ENCODE peak calls at places on chromosomes 11 and 22, in ten cellular contexts. X is epithelial cell of esophagus; N is pancreas; D is kidney; B is right lobe of liver; O is choroid plexus epithelial cell; T is CD8-positive, alpha-beta T cell; Z is gastrocnemius medialis; L is cardiac muscle cell; V is naive thymus-derived CD4-positive, alpha-beta T cell. Q is an unnamed sample.

GRCh38 chr22:43421914-43422615 is 10.3 kb downstream of the MPPED1 start:
- DNase-seq in X (no peak), N (no peak), D (peak), B (peak), O (no peak), T (no peak), Z (no peak), L (no peak), V (no peak), Q (no peak)

GRCh38 chr22:23837496-23837859 is 1.3 kb downstream of the DERL3 start:
- DNase-seq in X (no peak), N (no peak), D (peak), B (peak), O (no peak), T (no peak), Z (no peak), L (no peak), V (no peak), Q (no peak)

GRCh38 chr11:65695459-65696241 is 16.4 kb upstream of the KAT5 start:
- DNase-seq in X (peak), N (peak), D (peak), B (no peak), O (no peak), T (no peak), Z (no peak), L (no peak), V (no peak), Q (no peak)

GRCh38 chr11:118051611-118052461 is 25.0 kb upstream of the TMPRSS4 start:
- DNase-seq in X (no peak), N (no peak), D (no peak), B (no peak), O (no peak), T (peak), Z (no peak), L (no peak), V (peak), Q (no peak)

GRCh38 chr11:31987118-31988005 is 103.5 kb upstream of the RCN1 start:
- DNase-seq in X (no peak), N (no peak), D (no peak), B (no peak), O (no peak), T (no peak), Z (no peak), L (peak), V (no peak), Q (no peak)

GRCh38 chr22:49334976-49335375 is 492.7 kb downstream of the BRD1 start:
- DNase-seq in X (no peak), N (no peak), D (no peak), B (no peak), O (no peak), T (no peak), Z (no peak), L (no peak), V (no peak), Q (no peak)

GRCh38 chr11:82864268-82864667 is 36.0 kb downstream of the PRCP start:
- DNase-seq in X (peak), N (peak), D (peak), B (peak), O (peak), T (no peak), Z (peak), L (peak), V (peak), Q (peak)

GRCh38 chr11:130580372-130580771 is 131.9 kb downstream of the ADAMTS15 start:
- DNase-seq in X (peak), N (no peak), D (no peak), B (no peak), O (peak), T (no peak), Z (no peak), L (no peak), V (no peak), Q (no peak)

GRCh38 chr22:25016311-25016710 is 63.8 kb downstream of the KIAA1671 start:
- DNase-seq in X (no peak), N (no peak), D (no peak), B (no peak), O (no peak), T (no peak), Z (no peak), L (no peak), V (no peak), Q (no peak)

GRCh38 chr22:33325232-33326004 is 267.2 kb upstream of the SYN3 start:
- DNase-seq in X (peak), N (no peak), D (no peak), B (no peak), O (peak), T (no peak), Z (no peak), L (peak), V (no peak), Q (no peak)

GRCh38 chr22:43187171-43188099 is 501 bp upstream of the TTLL12 start:
- DNase-seq in X (peak), N (peak), D (peak), B (peak), O (peak), T (peak), Z (peak), L (peak), V (peak), Q (peak)

GRCh38 chr11:29025001-29025400 is 916.8 kb downstream of the METTL15 start:
- DNase-seq in X (peak), N (no peak), D (no peak), B (no peak), O (peak), T (no peak), Z (no peak), L (no peak), V (no peak), Q (no peak)

GRCh38 chr11:75308116-75308515 is 43.3 kb downstream of the ARRB1 start:
- DNase-seq in X (no peak), N (peak), D (peak), B (peak), O (no peak), T (no peak), Z (peak), L (no peak), V (no peak), Q (no peak)

GRCh38 chr22:50498322-50498861 is 9.1 kb downstream of the LMF2 start:
- DNase-seq in X (peak), N (peak), D (peak), B (peak), O (peak), T (peak), Z (no peak), L (peak), V (peak), Q (no peak)

GRCh38 chr22:29751669-29752068 is 15.1 kb downstream of the ZMAT5 start:
- DNase-seq in X (no peak), N (no peak), D (no peak), B (no peak), O (peak), T (no peak), Z (no peak), L (no peak), V (no peak), Q (no peak)

GRCh38 chr11:130631119-130631518 is 182.7 kb downstream of the ADAMTS15 start:
- DNase-seq in X (peak), N (no peak), D (no peak), B (no peak), O (peak), T (no peak), Z (no peak), L (no peak), V (no peak), Q (no peak)

GRCh38 chr22:23243006-23243573 is 62.8 kb downstream of the BCR start:
- DNase-seq in X (no peak), N (no peak), D (no peak), B (no peak), O (no peak), T (peak), Z (no peak), L (peak), V (peak), Q (no peak)

GRCh38 chr11:78019808-78020207 is 3.3 kb downstream of the KCTD14 start:
- DNase-seq in X (peak), N (no peak), D (no peak), B (no peak), O (no peak), T (no peak), Z (no peak), L (no peak), V (no peak), Q (no peak)

GRCh38 chr22:25845985-25846745 is 104.2 kb downstream of the MYO18B start:
- DNase-seq in X (no peak), N (no peak), D (no peak), B (no peak), O (no peak), T (no peak), Z (no peak), L (no peak), V (no peak), Q (no peak)

GRCh38 chr22:42313804-42314581 is 43.5 kb upstream of the TCF20 start:
- DNase-seq in X (peak), N (peak), D (no peak), B (peak), O (peak), T (no peak), Z (peak), L (peak), V (peak), Q (peak)

GRCh38 chr11:61173456-61173855 is 12.2 kb upstream of the VPS37C start:
- DNase-seq in X (peak), N (peak), D (no peak), B (no peak), O (peak), T (no peak), Z (no peak), L (no peak), V (no peak), Q (peak)

GRCh38 chr11:117230286-117230961 is 1.4 kb downstream of the PCSK7 start:
- DNase-seq in X (peak), N (no peak), D (peak), B (no peak), O (peak), T (peak), Z (no peak), L (no peak), V (peak), Q (peak)

GRCh38 chr22:28594784-28595324 is 84.8 kb downstream of the TTC28 start:
- DNase-seq in X (peak), N (no peak), D (no peak), B (no peak), O (peak), T (no peak), Z (no peak), L (peak), V (peak), Q (no peak)

GRCh38 chr11:30370164-30370563 is 47.3 kb downstream of the ARL14EP start:
- DNase-seq in X (no peak), N (no peak), D (no peak), B (no peak), O (no peak), T (no peak), Z (no peak), L (no peak), V (no peak), Q (no peak)

GRCh38 chr11:61091373-61092279 is 10.7 kb upstream of the CD5 start:
- DNase-seq in X (peak), N (no peak), D (no peak), B (no peak), O (peak), T (no peak), Z (no peak), L (peak), V (no peak), Q (no peak)

GRCh38 chr11:129881570-129882170 is 13.7 kb downstream of the NFRKB start:
- DNase-seq in X (peak), N (no peak), D (no peak), B (no peak), O (peak), T (peak), Z (no peak), L (peak), V (peak), Q (no peak)

GRCh38 chr22:46971141-46971775 is 208.8 kb downstream of the TBC1D22A start:
- DNase-seq in X (no peak), N (peak), D (peak), B (no peak), O (peak), T (no peak), Z (no peak), L (peak), V (no peak), Q (peak)

GRCh38 chr22:22681221-22681739 is 36.9 kb downstream of the GGTLC2 start:
- DNase-seq in X (no peak), N (no peak), D (no peak), B (no peak), O (peak), T (no peak), Z (no peak), L (no peak), V (no peak), Q (no peak)

GRCh38 chr11:16764888-16765287 is 26.4 kb downstream of the C11orf58 start:
- DNase-seq in X (no peak), N (no peak), D (no peak), B (no peak), O (no peak), T (no peak), Z (no peak), L (no peak), V (no peak), Q (no peak)

GRCh38 chr11:108009497-108010360 is 1.0 kb downstream of the CUL5 start:
- DNase-seq in X (peak), N (no peak), D (no peak), B (no peak), O (peak), T (no peak), Z (no peak), L (no peak), V (no peak), Q (no peak)

GRCh38 chr22:50105529-50106100 is 15.8 kb downstream of the MOV10L1 start:
- DNase-seq in X (peak), N (no peak), D (no peak), B (no peak), O (peak), T (no peak), Z (no peak), L (no peak), V (no peak), Q (no peak)

GRCh38 chr11:63623513-63624140 is 9.4 kb upstream of the PLAAT3 start:
- DNase-seq in X (no peak), N (no peak), D (no peak), B (no peak), O (no peak), T (no peak), Z (no peak), L (no peak), V (no peak), Q (no peak)

GRCh38 chr22:17486719-17487118 is 76.6 kb upstream of the SLC25A18 start:
- DNase-seq in X (no peak), N (peak), D (no peak), B (no peak), O (no peak), T (no peak), Z (no peak), L (no peak), V (no peak), Q (no peak)

GRCh38 chr11:95453616-95454118 is 222.7 kb upstream of the SESN3 start:
- DNase-seq in X (peak), N (peak), D (peak), B (no peak), O (no peak), T (no peak), Z (no peak), L (no peak), V (no peak), Q (peak)

GRCh38 chr11:84249344-84250135 is 963.4 kb upstream of the CCDC90B start:
- DNase-seq in X (peak), N (no peak), D (no peak), B (peak), O (peak), T (no peak), Z (no peak), L (no peak), V (no peak), Q (no peak)

GRCh38 chr11:61384271-61385242 is 7.8 kb upstream of the TMEM216 start:
- DNase-seq in X (peak), N (no peak), D (no peak), B (no peak), O (peak), T (no peak), Z (no peak), L (peak), V (no peak), Q (no peak)

GRCh38 chr11:40679276-40679675 is 780.2 kb downstream of the LRRC4C start:
- DNase-seq in X (no peak), N (no peak), D (no peak), B (no peak), O (no peak), T (no peak), Z (no peak), L (no peak), V (no peak), Q (no peak)

GRCh38 chr22:47107431-47107830 is 345.0 kb downstream of the TBC1D22A start:
- DNase-seq in X (peak), N (no peak), D (no peak), B (no peak), O (peak), T (no peak), Z (no peak), L (no peak), V (no peak), Q (no peak)

GRCh38 chr22:46501701-46502100 is 35.7 kb downstream of the CELSR1 start:
- DNase-seq in X (peak), N (no peak), D (no peak), B (no peak), O (peak), T (no peak), Z (no peak), L (no peak), V (no peak), Q (no peak)

GRCh38 chr11:2445948-2446551 is 1.2 kb downstream of the KCNQ1 start:
- DNase-seq in X (no peak), N (peak), D (peak), B (peak), O (no peak), T (no peak), Z (no peak), L (no peak), V (no peak), Q (no peak)
- H3K4me3 ChIP-seq in X (no peak), N (peak), D (peak), B (no peak), O (no peak), T (peak), Z (no peak), L (no peak), V (peak), Q (peak)

DNA sequence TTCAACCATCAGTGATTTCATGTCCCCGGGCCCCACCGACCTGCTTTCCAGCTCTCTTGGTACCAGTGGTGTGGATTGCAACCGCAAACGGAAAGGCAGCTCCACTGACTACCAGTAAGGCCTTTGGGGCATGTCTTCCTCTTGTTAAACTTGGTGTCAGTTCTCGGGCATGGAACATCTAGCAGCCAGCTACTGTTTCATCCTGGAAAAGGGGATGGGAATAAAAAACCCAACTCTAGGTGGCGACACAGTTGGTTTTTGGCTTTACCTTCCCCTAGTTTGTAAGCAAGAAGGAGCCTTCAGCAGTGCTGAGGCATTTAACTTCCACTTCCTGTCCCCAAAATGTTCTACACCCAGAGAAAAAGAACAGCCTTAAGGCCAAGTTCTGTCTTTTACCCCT is 76.7 kb downstream of the BMAL1 start:
- DNase-seq in X (peak), N (no peak), D (no peak), B (no peak), O (peak), T (no peak), Z (no peak), L (peak), V (no peak), Q (no peak)
- H3K4me3 ChIP-seq in X (no peak), N (no peak), D (no peak), B (no peak), O (no peak), T (no peak), Z (no peak), L (no peak), V (no peak), Q (no peak)

DNA sequence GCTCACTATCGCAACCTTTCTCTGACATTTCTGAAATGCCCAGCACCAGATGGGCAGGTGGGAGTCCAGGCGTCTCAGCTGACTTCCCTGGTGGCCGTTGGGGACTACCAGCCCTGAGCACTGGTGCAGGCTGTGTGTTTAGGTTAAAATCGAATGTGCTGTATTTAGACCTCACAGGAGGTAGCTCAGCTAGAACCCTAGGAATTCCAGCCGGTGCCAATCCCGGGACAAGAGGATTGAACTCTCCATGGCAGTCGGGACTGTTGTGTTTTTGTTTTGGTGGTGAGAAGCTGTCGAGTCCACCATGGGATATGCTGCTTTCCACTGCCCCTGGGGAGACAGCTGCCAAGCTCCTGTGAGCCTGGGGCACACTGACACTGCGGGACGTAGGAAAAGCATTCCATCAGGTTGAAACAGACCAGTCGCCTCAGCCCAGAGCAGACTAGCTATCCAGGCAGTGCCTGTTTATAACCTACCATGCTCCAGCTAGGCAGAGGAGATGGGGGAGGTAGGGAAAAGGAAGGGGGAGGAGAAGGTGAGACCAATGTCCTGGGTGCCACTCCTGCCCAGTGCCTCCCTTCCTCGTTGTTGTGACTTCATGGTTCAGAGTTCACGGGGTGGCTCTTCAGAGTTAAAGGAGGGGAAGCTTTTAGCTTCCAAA is 52.9 kb downstream of the MICAL2 start:
- DNase-seq in X (peak), N (no peak), D (no peak), B (no peak), O (peak), T (no peak), Z (no peak), L (peak), V (no peak), Q (peak)
- H3K4me3 ChIP-seq in X (no peak), N (no peak), D (no peak), B (no peak), O (no peak), T (no peak), Z (no peak), L (no peak), V (no peak), Q (no peak)

GRCh38 chr11:134079317-134079716 is 10.4 kb downstream of the JAM3 start:
- DNase-seq in X (no peak), N (no peak), D (no peak), B (no peak), O (no peak), T (no peak), Z (no peak), L (no peak), V (no peak), Q (no peak)
- H3K4me3 ChIP-seq in X (no peak), N (no peak), D (no peak), B (no peak), O (no peak), T (no peak), Z (no peak), L (no peak), V (no peak), Q (no peak)